ENCODE peak calls at places on chromosomes 3 and 15, in six cellular contexts. J, O, A, W, L and R are unnamed samples.

GRCh38 chr15:85622432-85622831 is 172.3 kb downstream of the KLHL25 start:
- DNase-seq in J (no peak), O (no peak), A (no peak), W (no peak), L (no peak), R (no peak)

GRCh38 chr3:132288357-132288756 is 28.9 kb upstream of the ACP3 start:
- DNase-seq in J (no peak), O (no peak), A (no peak), W (no peak), L (no peak), R (no peak)

GRCh38 chr15:70474682-70475438 is 288.5 kb downstream of the UACA start:
- DNase-seq in J (no peak), O (peak), A (no peak), W (peak), L (no peak), R (peak)

GRCh38 chr15:57302640-57303257 is 73.6 kb upstream of the CGNL1 start:
- DNase-seq in J (peak), O (no peak), A (no peak), W (no peak), L (no peak), R (peak)

GRCh38 chr3:78257956-78258530 is 1218.1 kb downstream of the ROBO2 start:
- DNase-seq in J (no peak), O (no peak), A (no peak), W (no peak), L (no peak), R (no peak)

GRCh38 chr3:67897686-67898336 is 243.4 kb upstream of the SUCLG2 start:
- DNase-seq in J (no peak), O (no peak), A (no peak), W (no peak), L (no peak), R (no peak)

GRCh38 chr15:35481992-35482391 is 64.0 kb downstream of the DPH6 start:
- DNase-seq in J (no peak), O (peak), A (no peak), W (peak), L (no peak), R (no peak)

GRCh38 chr3:182596673-182597410 is 196.5 kb upstream of the ATP11B start:
- DNase-seq in J (no peak), O (no peak), A (no peak), W (no peak), L (no peak), R (no peak)

GRCh38 chr15:48641416-48641815 is 4.1 kb downstream of the FBN1 start:
- DNase-seq in J (no peak), O (no peak), A (no peak), W (peak), L (peak), R (peak)

GRCh38 chr3:17057316-17057715 is 172.6 kb downstream of the PLCL2 start:
- DNase-seq in J (no peak), O (no peak), A (no peak), W (no peak), L (no peak), R (no peak)

GRCh38 chr3:71055602-71056001 is 527.9 kb downstream of the FOXP1 start:
- DNase-seq in J (no peak), O (no peak), A (no peak), W (peak), L (no peak), R (no peak)

GRCh38 chr3:117165611-117166051 is 456.1 kb downstream of the TUSC7 start:
- DNase-seq in J (no peak), O (no peak), A (no peak), W (no peak), L (no peak), R (no peak)

GRCh38 chr15:86231864-86232801 is 152.5 kb downstream of the AGBL1 start:
- DNase-seq in J (peak), O (peak), A (peak), W (no peak), L (no peak), R (peak)

GRCh38 chr3:38163117-38163870 is 2.0 kb upstream of the OXSR1 start:
- DNase-seq in J (peak), O (peak), A (peak), W (no peak), L (no peak), R (peak)

GRCh38 chr3:179729086-179729485 is 76.2 kb downstream of the USP13 start:
- DNase-seq in J (no peak), O (no peak), A (no peak), W (no peak), L (no peak), R (no peak)

GRCh38 chr15:66498501-66499386 is 1.2 kb upstream of the SNAPC5 start:
- DNase-seq in J (peak), O (no peak), A (no peak), W (peak), L (no peak), R (peak)

GRCh38 chr3:56783644-56784451 is 17.9 kb downstream of the ARHGEF3 start:
- DNase-seq in J (peak), O (peak), A (no peak), W (peak), L (peak), R (peak)

GRCh38 chr3:36364260-36364659 is 16.0 kb upstream of the STAC start:
- DNase-seq in J (no peak), O (no peak), A (no peak), W (no peak), L (no peak), R (no peak)

GRCh38 chr3:195186041-195186709 is 84.8 kb downstream of the XXYLT1 start:
- DNase-seq in J (no peak), O (no peak), A (no peak), W (no peak), L (no peak), R (no peak)

GRCh38 chr15:80822666-80823065 is 43.5 kb downstream of the CEMIP start:
- DNase-seq in J (no peak), O (no peak), A (no peak), W (no peak), L (no peak), R (no peak)

GRCh38 chr15:70212963-70213315 is 115.2 kb upstream of the TLE3 start:
- DNase-seq in J (no peak), O (no peak), A (no peak), W (no peak), L (no peak), R (no peak)

GRCh38 chr15:50262533-50262932 is 3.0 kb downstream of the HDC start:
- DNase-seq in J (no peak), O (no peak), A (no peak), W (no peak), L (no peak), R (peak)

GRCh38 chr3:52507359-52507758 is 12.2 kb downstream of the STAB1 start:
- DNase-seq in J (peak), O (peak), A (no peak), W (no peak), L (no peak), R (no peak)

GRCh38 chr3:138747229-138747628 is 87.5 kb downstream of the PIK3CB start:
- DNase-seq in J (no peak), O (no peak), A (no peak), W (no peak), L (no peak), R (no peak)

DNA sequence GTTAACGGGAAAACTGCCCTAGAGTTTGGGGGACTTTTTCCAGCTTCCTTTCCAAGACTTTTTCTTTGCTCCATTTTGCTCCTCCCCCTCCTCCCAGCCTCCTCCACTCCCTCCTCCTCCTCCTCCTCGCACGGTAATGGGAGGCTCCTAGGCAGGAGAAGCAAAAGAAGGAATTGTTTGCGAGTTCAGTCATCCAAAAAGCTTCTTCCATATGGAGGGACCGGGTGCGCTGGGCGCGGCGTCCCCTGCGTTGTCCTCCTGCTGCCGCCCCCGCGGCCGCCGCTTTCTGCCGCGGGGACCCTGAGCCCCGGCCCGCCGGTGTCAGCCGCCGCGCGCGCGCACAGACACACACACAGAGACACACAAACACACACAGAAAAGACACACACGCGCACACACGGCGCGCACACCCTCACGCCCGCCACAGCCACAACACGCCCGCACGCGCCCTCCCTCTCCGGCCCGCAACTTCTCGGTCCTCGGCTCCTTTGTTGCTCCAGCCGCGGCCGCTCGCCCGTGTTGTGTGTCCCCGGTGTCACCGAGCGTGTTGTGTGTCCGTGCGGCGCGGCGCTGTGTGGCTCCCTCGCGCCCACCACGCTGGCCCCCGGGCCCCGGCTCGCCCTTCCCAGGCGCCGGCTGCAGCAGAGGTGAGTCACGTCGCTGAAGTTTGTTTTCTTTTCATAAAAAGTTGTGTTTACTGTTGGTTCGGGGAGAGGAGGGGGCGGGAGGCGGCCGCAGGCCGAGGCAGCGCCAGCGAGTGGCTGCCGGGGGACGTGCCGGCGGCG is at the start of gene BOC:
- DNase-seq in J (no peak), O (peak), A (no peak), W (peak), L (no peak), R (peak)
- H3K4me3 ChIP-seq in J (peak), O (peak), A (no peak), W (peak), L (peak), R (peak)

GRCh38 chr15:43794269-43795037 is 2.3 kb downstream of the SERF2 start:
- DNase-seq in J (no peak), O (no peak), A (no peak), W (peak), L (no peak), R (no peak)
- TF ChIP-seq MYC in J (no peak), O (no peak), A (no peak), W (no peak), L (no peak), R (no peak)

GRCh38 chr15:76843269-76843668 is 61.9 kb downstream of the SCAPER start:
- DNase-seq in J (no peak), O (no peak), A (no peak), W (no peak), L (no peak), R (no peak)

GRCh38 chr15:76840830-76841460 is 64.2 kb downstream of the SCAPER start:
- DNase-seq in J (peak), O (peak), A (no peak), W (peak), L (no peak), R (peak)

GRCh38 chr15:76839173-76839572 is 66.0 kb downstream of the SCAPER start:
- DNase-seq in J (no peak), O (no peak), A (no peak), W (no peak), L (no peak), R (no peak)

GRCh38 chr15:76844096-76844495 is 61.0 kb downstream of the SCAPER start:
- DNase-seq in J (no peak), O (no peak), A (no peak), W (no peak), L (no peak), R (no peak)
- TF ChIP-seq MAX in J (no peak), O (no peak), A (no peak), W (no peak), L (no peak), R (no peak)

DNA sequence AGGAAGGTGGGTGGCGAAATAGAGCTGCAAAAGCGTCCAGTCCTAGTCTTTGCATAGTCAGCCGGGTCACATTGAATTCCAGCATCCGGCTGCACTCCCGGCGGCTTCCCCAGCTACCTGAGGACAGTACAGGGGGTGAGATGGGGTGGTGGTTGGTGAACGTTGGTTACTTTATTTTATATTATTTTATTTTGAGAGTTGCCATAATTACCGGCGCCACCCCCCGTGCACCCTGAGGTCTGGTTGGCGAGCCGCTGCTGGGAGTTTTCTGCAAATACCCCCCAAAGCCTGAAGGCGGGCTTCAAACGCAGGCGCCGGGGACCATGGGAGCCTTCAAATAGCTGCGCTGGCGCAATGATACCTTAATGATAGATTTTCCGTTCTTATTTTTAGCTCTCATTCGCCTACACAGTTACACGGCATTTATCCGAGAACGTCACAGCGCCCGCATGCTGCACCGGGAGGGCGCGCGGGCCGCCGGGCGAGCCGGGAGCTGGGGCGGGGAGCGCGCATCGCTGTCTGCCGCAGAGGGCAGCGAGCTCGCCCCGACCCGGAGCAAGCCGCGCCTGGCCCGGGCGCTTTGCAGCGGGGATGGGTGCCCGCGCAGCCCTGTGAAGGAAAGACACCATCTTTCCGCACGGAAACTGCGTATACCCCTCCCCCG is 756 bp upstream of the RASGRF1 start:
- DNase-seq in J (no peak), O (peak), A (no peak), W (no peak), L (no peak), R (peak)
- H3K4me3 ChIP-seq in J (no peak), O (peak), A (no peak), W (no peak), L (no peak), R (no peak)

DNA sequence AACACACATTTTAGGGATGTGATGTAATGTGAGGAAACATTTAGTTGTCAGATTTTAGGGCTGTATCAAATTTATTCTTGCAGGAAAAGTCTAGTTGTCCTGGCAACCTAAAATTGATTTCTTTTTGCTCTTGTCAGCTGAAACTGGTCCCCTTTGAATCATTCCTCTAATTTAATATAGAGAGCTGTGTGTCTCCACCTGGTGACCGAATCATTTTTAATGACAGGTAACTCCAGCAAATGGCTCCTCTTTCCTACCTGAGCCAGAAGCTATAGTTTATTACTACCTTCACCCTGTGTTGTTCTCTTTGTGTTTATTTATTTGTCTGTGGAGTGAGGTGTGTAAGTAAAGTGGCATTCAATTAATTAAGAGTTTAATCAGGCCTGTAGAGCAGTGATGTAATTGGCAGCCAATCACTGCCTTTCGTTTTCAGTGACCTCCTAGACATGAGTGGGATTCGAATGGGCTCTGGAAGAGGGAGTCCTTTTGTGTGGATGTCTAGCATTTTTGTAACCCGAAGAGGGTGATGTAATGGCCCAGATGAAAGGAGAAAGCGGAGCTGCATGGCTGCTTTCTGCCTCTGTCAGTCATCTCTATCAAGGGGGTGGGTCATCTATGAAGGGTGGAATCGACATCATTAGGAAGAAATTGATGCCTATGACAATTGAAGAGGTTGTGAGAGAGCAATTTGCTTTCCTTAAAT is 125.9 kb downstream of the LPP start:
- DNase-seq in J (no peak), O (no peak), A (no peak), W (no peak), L (no peak), R (no peak)
- TF ChIP-seq MYC in J (no peak), O (no peak), A (no peak), W (no peak), L (no peak), R (no peak)

GRCh38 chr15:64443747-64444621 is 16.4 kb upstream of the ZNF609 start:
- DNase-seq in J (peak), O (peak), A (peak), W (peak), L (no peak), R (no peak)

GRCh38 chr15:64452988-64453688 is 7.2 kb upstream of the ZNF609 start:
- DNase-seq in J (no peak), O (no peak), A (no peak), W (peak), L (no peak), R (no peak)

GRCh38 chr15:64443016-64443415 is 17.4 kb upstream of the ZNF609 start:
- DNase-seq in J (no peak), O (no peak), A (no peak), W (no peak), L (no peak), R (no peak)

GRCh38 chr15:64444836-64445235 is 15.5 kb upstream of the ZNF609 start:
- DNase-seq in J (no peak), O (no peak), A (no peak), W (no peak), L (no peak), R (no peak)

GRCh38 chr15:64447536-64448315 is 12.7 kb upstream of the ZNF609 start:
- DNase-seq in J (no peak), O (no peak), A (no peak), W (no peak), L (no peak), R (peak)
- TF ChIP-seq MAX in J (no peak), O (no peak), A (no peak), W (no peak), L (no peak), R (no peak)

GRCh38 chr15:58734859-58735258 is 14.6 kb downstream of the ADAM10 start:
- DNase-seq in J (no peak), O (no peak), A (no peak), W (no peak), L (no peak), R (no peak)
- H3K4me3 ChIP-seq in J (no peak), O (no peak), A (no peak), W (no peak), L (no peak), R (no peak)